ENCODE peak calls at places on chromosomes 5 and 9, in four cellular contexts. T is RWPE1; W is mesenchymal stem cell; D is stimulated activated CD8-positive, alpha-beta memory T cell treated with anti-CD3 and anti-CD28 coated beads, Interleukin-7, amount 100 ng/mL, for 24 hours. I is an unnamed sample.

GRCh38 chr5:78829811-78830499 is 155.2 kb downstream of the ARSB start:
- DNase-seq in T (no peak), D (no peak), W (no peak), I (peak; percentile 54)

GRCh38 chr9:70923941-70924340 is 197.5 kb downstream of the TRPM3 start:
- DNase-seq in D (no peak), T (no peak), W (no peak), I (no peak)

GRCh38 chr5:131812371-131813160 is 15.7 kb upstream of the FNIP1 start:
- DNase-seq in T (no peak), D (no peak), W (no peak), I (no peak)

GRCh38 chr5:38285226-38285625 is 26.9 kb downstream of the EGFLAM start:
- DNase-seq in W (no peak), T (no peak), D (no peak), I (no peak)

GRCh38 chr5:177983763-177984564 is 12.1 kb downstream of the PROP1 start:
- DNase-seq in W (no peak), D (no peak), T (no peak), I (no peak)

GRCh38 chr5:471750-472058 is 28.7 kb downstream of the EXOC3 start:
- DNase-seq in D (no peak), T (no peak), W (no peak), I (no peak)

GRCh38 chr5:32690153-32690552 is 21.0 kb upstream of the NPR3 start:
- DNase-seq in W (no peak), D (no peak), T (no peak), I (no peak)

GRCh38 chr9:83538172-83538889 is at the start of gene FRMD3:
- DNase-seq in D (no peak), T (peak; percentile 42), W (peak; percentile 56), I (peak; percentile 83)

GRCh38 chr9:133945977-133946753 is 46.0 kb downstream of the VAV2 start:
- DNase-seq in T (no peak), W (no peak), D (no peak), I (no peak)

GRCh38 chr9:93134018-93134739 is at the start of gene NINJ1:
- DNase-seq in D (peak; percentile 56), W (peak; percentile 95), T (peak; percentile 94), I (peak; percentile 94)

GRCh38 chr5:132239776-132240175 is 12.1 kb upstream of the P4HA2 start:
- DNase-seq in T (no peak), D (no peak), W (no peak), I (no peak)

GRCh38 chr5:34524123-34524522 is 132.0 kb upstream of the RAI14 start:
- DNase-seq in D (no peak), T (peak; percentile 37), W (peak; percentile 50), I (peak; percentile 54)